ENCODE peak calls at places on chromosome 4, in eight cellular contexts. One of them, this sample, is unnamed.
A peak's percentile ranks its signal among the peaks of the same experiment; 100 is the strongest.

GRCh38 chr4:98706200-98706813 is 47.9 kb upstream of the TSPAN5 start:
- DNase-seq in T1000: no peak
- DNase-seq in hypothalamus: no peak
- DNase-seq in A673: no peak
- DNase-seq in nucleus accumbens: no peak
- DNase-seq in naive thymus-derived CD4-positive, alpha-beta T cell: peak; percentile 21
- DNase-seq in activated CD8-positive, alpha-beta memory T cell treated with anti-CD3 and anti-CD28 coated beads for 4 hours: peak; percentile 1
- DNase-seq in activated T-helper 2 cell treated with anti-CD3 and anti-CD28 coated beads, Interferon-gamma antibody, Interleukin-2, Interleukin-4, amounts not matched to agents 10 μg/mL and 5 μg/mL and 100 μg/mL, durations not matched to agents 14 hours and 24 hours and 36 hours: peak; percentile 53
- DNase-seq in this sample: no peak

GRCh38 chr4:52728877-52729276 is 22.3 kb downstream of the ERVMER34-1 start:
- DNase-seq in naive thymus-derived CD4-positive, alpha-beta T cell: no peak
- DNase-seq in hypothalamus: no peak
- DNase-seq in activated CD8-positive, alpha-beta memory T cell treated with anti-CD3 and anti-CD28 coated beads for 4 hours: no peak
- DNase-seq in nucleus accumbens: no peak
- DNase-seq in activated T-helper 2 cell treated with anti-CD3 and anti-CD28 coated beads, Interferon-gamma antibody, Interleukin-2, Interleukin-4, amounts not matched to agents 10 μg/mL and 5 μg/mL and 100 μg/mL, durations not matched to agents 14 hours and 24 hours and 36 hours: no peak
- DNase-seq in A673: no peak
- DNase-seq in T1000: no peak
- DNase-seq in this sample: peak; percentile 23

GRCh38 chr4:16126714-16127113 is 42.9 kb upstream of the PROM1 start:
- DNase-seq in activated CD8-positive, alpha-beta memory T cell treated with anti-CD3 and anti-CD28 coated beads for 4 hours: no peak
- DNase-seq in A673: no peak
- DNase-seq in T1000: no peak
- DNase-seq in naive thymus-derived CD4-positive, alpha-beta T cell: no peak
- DNase-seq in nucleus accumbens: no peak
- DNase-seq in hypothalamus: no peak
- DNase-seq in activated T-helper 2 cell treated with anti-CD3 and anti-CD28 coated beads, Interferon-gamma antibody, Interleukin-2, Interleukin-4, amounts not matched to agents 10 μg/mL and 5 μg/mL and 100 μg/mL, durations not matched to agents 14 hours and 24 hours and 36 hours: no peak
- DNase-seq in this sample: no peak

GRCh38 chr4:89539374-89539773 is 231.8 kb upstream of the GPRIN3 start:
- DNase-seq in activated T-helper 2 cell treated with anti-CD3 and anti-CD28 coated beads, Interferon-gamma antibody, Interleukin-2, Interleukin-4, amounts not matched to agents 10 μg/mL and 5 μg/mL and 100 μg/mL, durations not matched to agents 14 hours and 24 hours and 36 hours: no peak
- DNase-seq in A673: no peak
- DNase-seq in naive thymus-derived CD4-positive, alpha-beta T cell: no peak
- DNase-seq in activated CD8-positive, alpha-beta memory T cell treated with anti-CD3 and anti-CD28 coated beads for 4 hours: no peak
- DNase-seq in nucleus accumbens: no peak
- DNase-seq in hypothalamus: no peak
- DNase-seq in T1000: peak; percentile 5
- DNase-seq in this sample: peak; percentile 99

GRCh38 chr4:11073621-11074051 is 355.1 kb downstream of the HS3ST1 start:
- DNase-seq in nucleus accumbens: no peak
- DNase-seq in T1000: peak; percentile 36
- DNase-seq in activated T-helper 2 cell treated with anti-CD3 and anti-CD28 coated beads, Interferon-gamma antibody, Interleukin-2, Interleukin-4, amounts not matched to agents 10 μg/mL and 5 μg/mL and 100 μg/mL, durations not matched to agents 14 hours and 24 hours and 36 hours: no peak
- DNase-seq in A673: no peak
- DNase-seq in naive thymus-derived CD4-positive, alpha-beta T cell: no peak
- DNase-seq in hypothalamus: no peak
- DNase-seq in activated CD8-positive, alpha-beta memory T cell treated with anti-CD3 and anti-CD28 coated beads for 4 hours: no peak
- DNase-seq in this sample: peak; percentile 20

GRCh38 chr4:153063490-153063889 is 127.4 kb downstream of the FHDC1 start:
- DNase-seq in A673: no peak
- DNase-seq in nucleus accumbens: no peak
- DNase-seq in activated CD8-positive, alpha-beta memory T cell treated with anti-CD3 and anti-CD28 coated beads for 4 hours: no peak
- DNase-seq in naive thymus-derived CD4-positive, alpha-beta T cell: no peak
- DNase-seq in activated T-helper 2 cell treated with anti-CD3 and anti-CD28 coated beads, Interferon-gamma antibody, Interleukin-2, Interleukin-4, amounts not matched to agents 10 μg/mL and 5 μg/mL and 100 μg/mL, durations not matched to agents 14 hours and 24 hours and 36 hours: no peak
- DNase-seq in T1000: no peak
- DNase-seq in hypothalamus: no peak
- DNase-seq in this sample: no peak

GRCh38 chr4:103424853-103425252 is 226.7 kb upstream of the CENPE start:
- DNase-seq in activated CD8-positive, alpha-beta memory T cell treated with anti-CD3 and anti-CD28 coated beads for 4 hours: no peak
- DNase-seq in nucleus accumbens: no peak
- DNase-seq in A673: no peak
- DNase-seq in T1000: peak; percentile 9
- DNase-seq in activated T-helper 2 cell treated with anti-CD3 and anti-CD28 coated beads, Interferon-gamma antibody, Interleukin-2, Interleukin-4, amounts not matched to agents 10 μg/mL and 5 μg/mL and 100 μg/mL, durations not matched to agents 14 hours and 24 hours and 36 hours: no peak
- DNase-seq in naive thymus-derived CD4-positive, alpha-beta T cell: no peak
- DNase-seq in hypothalamus: no peak
- DNase-seq in this sample: no peak

GRCh38 chr4:149835280-149835679 is 19.6 kb upstream of the IQCM start:
- DNase-seq in A673: no peak
- DNase-seq in T1000: no peak
- DNase-seq in activated CD8-positive, alpha-beta memory T cell treated with anti-CD3 and anti-CD28 coated beads for 4 hours: no peak
- DNase-seq in hypothalamus: no peak
- DNase-seq in nucleus accumbens: no peak
- DNase-seq in activated T-helper 2 cell treated with anti-CD3 and anti-CD28 coated beads, Interferon-gamma antibody, Interleukin-2, Interleukin-4, amounts not matched to agents 10 μg/mL and 5 μg/mL and 100 μg/mL, durations not matched to agents 14 hours and 24 hours and 36 hours: no peak
- DNase-seq in naive thymus-derived CD4-positive, alpha-beta T cell: no peak
- DNase-seq in this sample: no peak

GRCh38 chr4:166594326-166594946 is 639.9 kb downstream of the SPOCK3 start:
- DNase-seq in A673: peak; percentile 35
- DNase-seq in activated T-helper 2 cell treated with anti-CD3 and anti-CD28 coated beads, Interferon-gamma antibody, Interleukin-2, Interleukin-4, amounts not matched to agents 10 μg/mL and 5 μg/mL and 100 μg/mL, durations not matched to agents 14 hours and 24 hours and 36 hours: no peak
- DNase-seq in hypothalamus: no peak
- DNase-seq in T1000: no peak
- DNase-seq in activated CD8-positive, alpha-beta memory T cell treated with anti-CD3 and anti-CD28 coated beads for 4 hours: no peak
- DNase-seq in naive thymus-derived CD4-positive, alpha-beta T cell: no peak
- DNase-seq in nucleus accumbens: no peak
- DNase-seq in this sample: peak; percentile 50

GRCh38 chr4:127249767-127250108 is 383.0 kb upstream of the INTU start:
- DNase-seq in T1000: no peak
- DNase-seq in activated T-helper 2 cell treated with anti-CD3 and anti-CD28 coated beads, Interferon-gamma antibody, Interleukin-2, Interleukin-4, amounts not matched to agents 10 μg/mL and 5 μg/mL and 100 μg/mL, durations not matched to agents 14 hours and 24 hours and 36 hours: no peak
- DNase-seq in naive thymus-derived CD4-positive, alpha-beta T cell: no peak
- DNase-seq in activated CD8-positive, alpha-beta memory T cell treated with anti-CD3 and anti-CD28 coated beads for 4 hours: no peak
- DNase-seq in hypothalamus: no peak
- DNase-seq in A673: no peak
- DNase-seq in nucleus accumbens: no peak
- DNase-seq in this sample: no peak

GRCh38 chr4:121217385-121217784 is 53.3 kb upstream of the TNIP3 start:
- DNase-seq in hypothalamus: no peak
- DNase-seq in activated CD8-positive, alpha-beta memory T cell treated with anti-CD3 and anti-CD28 coated beads for 4 hours: no peak
- DNase-seq in naive thymus-derived CD4-positive, alpha-beta T cell: no peak
- DNase-seq in A673: peak; percentile 20
- DNase-seq in nucleus accumbens: no peak
- DNase-seq in T1000: no peak
- DNase-seq in activated T-helper 2 cell treated with anti-CD3 and anti-CD28 coated beads, Interferon-gamma antibody, Interleukin-2, Interleukin-4, amounts not matched to agents 10 μg/mL and 5 μg/mL and 100 μg/mL, durations not matched to agents 14 hours and 24 hours and 36 hours: no peak
- DNase-seq in this sample: peak; percentile 89

GRCh38 chr4:150664935-150665334 is 83.0 kb downstream of the MAB21L2 start:
- DNase-seq in activated T-helper 2 cell treated with anti-CD3 and anti-CD28 coated beads, Interferon-gamma antibody, Interleukin-2, Interleukin-4, amounts not matched to agents 10 μg/mL and 5 μg/mL and 100 μg/mL, durations not matched to agents 14 hours and 24 hours and 36 hours: no peak
- DNase-seq in A673: peak; percentile 18
- DNase-seq in T1000: no peak
- DNase-seq in naive thymus-derived CD4-positive, alpha-beta T cell: no peak
- DNase-seq in nucleus accumbens: no peak
- DNase-seq in hypothalamus: no peak
- DNase-seq in activated CD8-positive, alpha-beta memory T cell treated with anti-CD3 and anti-CD28 coated beads for 4 hours: no peak
- DNase-seq in this sample: peak; percentile 18

GRCh38 chr4:2074588-2074987 is 15.5 kb downstream of the NAT8L start:
- DNase-seq in nucleus accumbens: no peak
- DNase-seq in T1000: no peak
- DNase-seq in hypothalamus: no peak
- DNase-seq in A673: no peak
- DNase-seq in activated CD8-positive, alpha-beta memory T cell treated with anti-CD3 and anti-CD28 coated beads for 4 hours: no peak
- DNase-seq in activated T-helper 2 cell treated with anti-CD3 and anti-CD28 coated beads, Interferon-gamma antibody, Interleukin-2, Interleukin-4, amounts not matched to agents 10 μg/mL and 5 μg/mL and 100 μg/mL, durations not matched to agents 14 hours and 24 hours and 36 hours: no peak
- DNase-seq in naive thymus-derived CD4-positive, alpha-beta T cell: no peak
- DNase-seq in this sample: no peak

GRCh38 chr4:94826206-94826605 is 68.5 kb downstream of the BMPR1B start:
- DNase-seq in A673: peak; percentile 27
- DNase-seq in activated T-helper 2 cell treated with anti-CD3 and anti-CD28 coated beads, Interferon-gamma antibody, Interleukin-2, Interleukin-4, amounts not matched to agents 10 μg/mL and 5 μg/mL and 100 μg/mL, durations not matched to agents 14 hours and 24 hours and 36 hours: no peak
- DNase-seq in hypothalamus: no peak
- DNase-seq in nucleus accumbens: no peak
- DNase-seq in T1000: no peak
- DNase-seq in activated CD8-positive, alpha-beta memory T cell treated with anti-CD3 and anti-CD28 coated beads for 4 hours: no peak
- DNase-seq in naive thymus-derived CD4-positive, alpha-beta T cell: no peak
- DNase-seq in this sample: no peak

GRCh38 chr4:176970853-176971252 is 178.1 kb upstream of the VEGFC start:
- DNase-seq in T1000: no peak
- DNase-seq in nucleus accumbens: no peak
- DNase-seq in A673: no peak
- DNase-seq in activated T-helper 2 cell treated with anti-CD3 and anti-CD28 coated beads, Interferon-gamma antibody, Interleukin-2, Interleukin-4, amounts not matched to agents 10 μg/mL and 5 μg/mL and 100 μg/mL, durations not matched to agents 14 hours and 24 hours and 36 hours: no peak
- DNase-seq in naive thymus-derived CD4-positive, alpha-beta T cell: no peak
- DNase-seq in hypothalamus: no peak
- DNase-seq in activated CD8-positive, alpha-beta memory T cell treated with anti-CD3 and anti-CD28 coated beads for 4 hours: no peak
- DNase-seq in this sample: no peak

GRCh38 chr4:93657527-93657926 is 171.0 kb upstream of the ATOH1 start:
- DNase-seq in hypothalamus: no peak
- DNase-seq in T1000: no peak
- DNase-seq in naive thymus-derived CD4-positive, alpha-beta T cell: no peak
- DNase-seq in activated CD8-positive, alpha-beta memory T cell treated with anti-CD3 and anti-CD28 coated beads for 4 hours: no peak
- DNase-seq in A673: no peak
- DNase-seq in nucleus accumbens: no peak
- DNase-seq in activated T-helper 2 cell treated with anti-CD3 and anti-CD28 coated beads, Interferon-gamma antibody, Interleukin-2, Interleukin-4, amounts not matched to agents 10 μg/mL and 5 μg/mL and 100 μg/mL, durations not matched to agents 14 hours and 24 hours and 36 hours: no peak
- DNase-seq in this sample: no peak

GRCh38 chr4:184370711-184371389 is 103.5 kb downstream of the IRF2 start:
- DNase-seq in activated CD8-positive, alpha-beta memory T cell treated with anti-CD3 and anti-CD28 coated beads for 4 hours: no peak
- DNase-seq in naive thymus-derived CD4-positive, alpha-beta T cell: no peak
- DNase-seq in hypothalamus: no peak
- DNase-seq in nucleus accumbens: no peak
- DNase-seq in A673: peak; percentile 96
- DNase-seq in activated T-helper 2 cell treated with anti-CD3 and anti-CD28 coated beads, Interferon-gamma antibody, Interleukin-2, Interleukin-4, amounts not matched to agents 10 μg/mL and 5 μg/mL and 100 μg/mL, durations not matched to agents 14 hours and 24 hours and 36 hours: no peak
- DNase-seq in T1000: no peak
- DNase-seq in this sample: peak; percentile 95

GRCh38 chr4:10746371-10747143 is 62.0 kb upstream of the CLNK start:
- DNase-seq in activated CD8-positive, alpha-beta memory T cell treated with anti-CD3 and anti-CD28 coated beads for 4 hours: no peak
- DNase-seq in hypothalamus: no peak
- DNase-seq in naive thymus-derived CD4-positive, alpha-beta T cell: no peak
- DNase-seq in T1000: no peak
- DNase-seq in nucleus accumbens: no peak
- DNase-seq in activated T-helper 2 cell treated with anti-CD3 and anti-CD28 coated beads, Interferon-gamma antibody, Interleukin-2, Interleukin-4, amounts not matched to agents 10 μg/mL and 5 μg/mL and 100 μg/mL, durations not matched to agents 14 hours and 24 hours and 36 hours: no peak
- DNase-seq in A673: no peak
- DNase-seq in this sample: peak; percentile 40

GRCh38 chr4:88753658-88754431 is 56.2 kb upstream of the NAP1L5 start:
- DNase-seq in activated T-helper 2 cell treated with anti-CD3 and anti-CD28 coated beads, Interferon-gamma antibody, Interleukin-2, Interleukin-4, amounts not matched to agents 10 μg/mL and 5 μg/mL and 100 μg/mL, durations not matched to agents 14 hours and 24 hours and 36 hours: no peak
- DNase-seq in nucleus accumbens: no peak
- DNase-seq in activated CD8-positive, alpha-beta memory T cell treated with anti-CD3 and anti-CD28 coated beads for 4 hours: no peak
- DNase-seq in A673: no peak
- DNase-seq in naive thymus-derived CD4-positive, alpha-beta T cell: no peak
- DNase-seq in T1000: no peak
- DNase-seq in hypothalamus: no peak
- DNase-seq in this sample: no peak

GRCh38 chr4:71113294-71113693 is 119.8 kb downstream of the DCK start:
- DNase-seq in T1000: no peak
- DNase-seq in A673: no peak
- DNase-seq in activated T-helper 2 cell treated with anti-CD3 and anti-CD28 coated beads, Interferon-gamma antibody, Interleukin-2, Interleukin-4, amounts not matched to agents 10 μg/mL and 5 μg/mL and 100 μg/mL, durations not matched to agents 14 hours and 24 hours and 36 hours: no peak
- DNase-seq in naive thymus-derived CD4-positive, alpha-beta T cell: no peak
- DNase-seq in hypothalamus: no peak
- DNase-seq in activated CD8-positive, alpha-beta memory T cell treated with anti-CD3 and anti-CD28 coated beads for 4 hours: no peak
- DNase-seq in nucleus accumbens: no peak
- DNase-seq in this sample: no peak

GRCh38 chr4:156173937-156174336 is 220.3 kb upstream of the CTSO start:
- DNase-seq in activated CD8-positive, alpha-beta memory T cell treated with anti-CD3 and anti-CD28 coated beads for 4 hours: no peak
- DNase-seq in hypothalamus: no peak
- DNase-seq in A673: no peak
- DNase-seq in activated T-helper 2 cell treated with anti-CD3 and anti-CD28 coated beads, Interferon-gamma antibody, Interleukin-2, Interleukin-4, amounts not matched to agents 10 μg/mL and 5 μg/mL and 100 μg/mL, durations not matched to agents 14 hours and 24 hours and 36 hours: no peak
- DNase-seq in naive thymus-derived CD4-positive, alpha-beta T cell: no peak
- DNase-seq in nucleus accumbens: no peak
- DNase-seq in T1000: no peak
- DNase-seq in this sample: no peak